ENCODE peak calls at places on chromosome 2, in six cellular contexts. B is K562, V is A549, S is GM12878, C is HepG2, Q is endothelial cell of umbilical vein. U is an unnamed sample.

GRCh38 chr2:203982276-203982675 is 45.7 kb downstream of the ICOS start:
- DNase-seq in V (no peak), B (no peak), S (no peak), C (no peak), Q (no peak), U (no peak)

GRCh38 chr2:122528061-122528460 is 772.6 kb downstream of the TSN start:
- DNase-seq in C (no peak), S (no peak), V (no peak), Q (no peak), B (no peak), U (no peak)

GRCh38 chr2:7577769-7578168 is 660.6 kb downstream of the RNF144A start:
- DNase-seq in C (no peak), V (no peak), Q (no peak), B (no peak), S (no peak), U (no peak)

GRCh38 chr2:234988491-234988890 is 36.7 kb downstream of the SH3BP4 start:
- DNase-seq in C (no peak), V (no peak), S (no peak), B (no peak), Q (no peak), U (no peak)

GRCh38 chr2:59888015-59888414 is 665.4 kb downstream of the BCL11A start:
- DNase-seq in V (no peak), S (peak), B (no peak), Q (no peak), C (no peak), U (peak)

GRCh38 chr2:25545899-25546298 is 127.5 kb downstream of the DTNB start:
- DNase-seq in C (peak), Q (no peak), V (no peak), B (no peak), S (no peak), U (no peak)

GRCh38 chr2:96832751-96833507 is 10.9 kb downstream of the ANKRD23 start:
- DNase-seq in V (peak), B (no peak), C (no peak), S (no peak), Q (no peak), U (no peak)

GRCh38 chr2:20702563-20702962 is 35.6 kb downstream of the GDF7 start:
- DNase-seq in V (no peak), Q (peak), S (no peak), B (no peak), C (no peak), U (no peak)

GRCh38 chr2:149894226-149894625 is 306.7 kb upstream of the MMADHC start:
- DNase-seq in S (no peak), C (no peak), B (no peak), V (no peak), Q (no peak), U (no peak)

GRCh38 chr2:102514061-102514785 is 41.2 kb downstream of the SLC9A4 start:
- DNase-seq in V (peak), C (peak), S (no peak), B (peak), Q (peak), U (peak)

GRCh38 chr2:71746946-71747501 is 293.7 kb downstream of the DYSF start:
- DNase-seq in C (no peak), V (no peak), S (no peak), Q (peak), B (peak), U (peak)

GRCh38 chr2:126774761-126775160 is 118.8 kb downstream of the GYPC start:
- DNase-seq in V (no peak), B (no peak), S (no peak), C (no peak), Q (no peak), U (no peak)

GRCh38 chr2:237149425-237149824 is 63.7 kb downstream of the COPS8 start:
- DNase-seq in V (no peak), Q (no peak), C (no peak), B (no peak), S (no peak), U (no peak)

GRCh38 chr2:229798446-229799147 is 84.2 kb upstream of the DNER start:
- DNase-seq in Q (no peak), S (no peak), C (no peak), V (no peak), B (no peak), U (no peak)

GRCh38 chr2:38697116-38697840 is 31.4 kb downstream of the GALM start:
- DNase-seq in B (no peak), V (no peak), C (no peak), Q (no peak), S (no peak), U (no peak)

GRCh38 chr2:208531361-208531760 is 124.8 kb downstream of the PTH2R start:
- DNase-seq in Q (no peak), V (no peak), C (no peak), S (no peak), B (no peak), U (no peak)

GRCh38 chr2:8520791-8521344 is 161.0 kb upstream of the ID2 start:
- DNase-seq in V (no peak), Q (no peak), S (no peak), B (no peak), C (no peak), U (peak)

GRCh38 chr2:27959496-27959895 is 69.0 kb downstream of the BABAM2 start:
- DNase-seq in Q (peak), S (no peak), B (no peak), V (peak), C (peak), U (peak)

GRCh38 chr2:121239471-121239870 is 45.5 kb downstream of the TFCP2L1 start:
- DNase-seq in V (no peak), B (no peak), Q (no peak), S (no peak), C (no peak), U (no peak)
- TF ChIP-seq MAX in V (no peak), B (no peak), Q (no peak), S (no peak), C (no peak), U (no peak)

GRCh38 chr2:218168016-218168415 is 1.3 kb upstream of the CXCR1 start:
- DNase-seq in B (no peak), Q (no peak), V (no peak), S (no peak), C (no peak), U (no peak)

GRCh38 chr2:218169757-218170546 is 3.2 kb upstream of the CXCR1 start:
- DNase-seq in S (no peak), C (peak), Q (no peak), B (no peak), V (peak), U (no peak)

GRCh38 chr2:218168635-218169462 is 2.1 kb upstream of the CXCR1 start:
- DNase-seq in Q (peak), S (no peak), B (peak), V (peak), C (peak), U (peak)

GRCh38 chr2:218162817-218163216 is 3.9 kb downstream of the CXCR1 start:
- DNase-seq in C (no peak), S (no peak), Q (no peak), B (no peak), V (no peak), U (no peak)

GRCh38 chr2:218166791-218167190 is at the start of gene CXCR1:
- DNase-seq in V (no peak), C (no peak), S (no peak), B (no peak), Q (no peak), U (peak)
- TF ChIP-seq CTCF in V (no peak), C (no peak), S (no peak), B (no peak), Q (no peak), U (no peak)

DNA sequence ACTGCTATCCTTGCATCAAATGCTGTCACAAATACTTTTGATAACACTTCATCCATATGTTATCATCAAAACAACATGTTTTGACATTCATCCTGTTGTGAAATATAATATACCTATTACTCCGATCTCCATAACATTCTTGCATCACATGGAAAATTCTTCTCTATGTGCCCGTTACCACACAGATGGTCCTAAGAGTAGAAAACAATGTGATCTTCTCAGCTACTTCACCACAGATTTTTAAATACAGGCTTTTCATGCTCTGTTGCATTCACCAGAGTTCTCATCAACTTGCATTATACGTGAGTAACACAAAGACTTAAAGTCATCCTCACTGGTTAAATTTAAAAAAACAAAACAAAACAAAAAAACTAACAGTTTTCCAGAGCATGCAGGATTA is 1603.3 kb upstream of the ZEB2 start:
- DNase-seq in S (no peak), Q (no peak), C (no peak), B (no peak), V (no peak), U (no peak)
- TF ChIP-seq MYC in S (no peak), Q (no peak), C (no peak), B (no peak), V (no peak), U (no peak)

GRCh38 chr2:232203936-232204335 is 174.6 kb upstream of the ALPP start:
- DNase-seq in V (no peak), Q (no peak), C (no peak), S (no peak), B (no peak), U (no peak)

GRCh38 chr2:232200195-232200594 is 178.4 kb upstream of the ALPP start:
- DNase-seq in B (no peak), S (no peak), C (no peak), V (peak), Q (no peak), U (no peak)

GRCh38 chr2:232203166-232203891 is 175.2 kb upstream of the ALPP start:
- DNase-seq in Q (no peak), B (no peak), V (no peak), C (no peak), S (no peak), U (no peak)

GRCh38 chr2:232207174-232207573 is 171.4 kb upstream of the ALPP start:
- DNase-seq in V (no peak), S (no peak), Q (no peak), C (no peak), B (no peak), U (no peak)

DNA sequence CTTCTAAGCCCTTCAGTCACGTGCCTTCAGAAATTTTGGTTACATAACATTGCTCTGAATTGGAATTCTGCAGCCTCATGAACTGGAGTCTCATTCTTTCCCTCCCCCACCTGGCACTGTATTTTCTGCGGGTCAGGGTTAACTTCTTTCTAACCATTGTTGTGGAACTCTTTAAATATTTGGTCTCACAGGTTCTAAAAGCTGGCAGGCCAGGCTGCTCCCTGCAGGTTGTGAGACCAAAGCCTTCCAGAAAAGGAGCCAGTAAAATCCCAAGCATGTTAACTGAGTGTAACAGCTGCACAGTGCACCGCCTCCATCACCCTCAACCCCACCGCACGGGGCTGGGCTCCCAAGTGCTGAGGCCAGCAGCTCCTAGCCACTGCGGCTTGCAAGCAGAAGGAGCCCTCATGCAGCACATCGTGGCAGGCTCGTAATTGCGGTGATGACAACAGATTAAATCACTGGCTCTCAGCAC is 174.1 kb upstream of the ALPP start:
- DNase-seq in S (no peak), C (peak), V (no peak), B (no peak), Q (no peak), U (no peak)
- TF ChIP-seq MAX in S (no peak), C (no peak), V (no peak), B (no peak), Q (no peak), U (no peak)

DNA sequence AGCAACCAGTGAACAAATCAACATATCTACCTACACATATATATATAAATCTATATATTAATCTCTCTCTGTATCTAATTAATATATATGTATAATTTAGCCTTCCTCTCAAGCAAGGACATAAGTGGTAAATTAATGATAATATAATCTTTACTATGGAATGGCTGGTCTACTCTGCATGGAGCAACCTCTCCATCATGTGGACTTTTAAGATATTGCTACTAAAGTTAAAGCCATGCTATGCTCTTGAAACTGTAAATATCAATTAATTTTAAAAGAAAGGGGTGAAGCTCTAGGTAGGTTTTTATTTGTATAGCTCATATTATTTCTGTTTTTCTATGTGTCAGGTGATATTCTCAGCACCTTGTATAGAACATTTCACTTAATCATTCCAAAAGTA is 147.0 kb downstream of the PPP1R1C start:
- DNase-seq in B (no peak), V (no peak), C (no peak), Q (peak), S (no peak), U (no peak)
- TF ChIP-seq CTCF in B (no peak), V (no peak), C (no peak), Q (no peak), S (no peak), U (no peak)